ENCODE peak calls at places on chromosomes 5 and 9, in six cellular contexts. A, Z, H, J, I and N are unnamed samples.
A peak's percentile ranks its signal among the peaks of the same experiment; 100 is the strongest.

GRCh38 chr5:148956632-148957385 is 106.1 kb downstream of the SH3TC2 start:
- DNase-seq in H (no peak), A (no peak), J (no peak), I (peak; percentile 71), Z (no peak), N (no peak)

GRCh38 chr5:152314196-152314829 is 90.8 kb downstream of the NMUR2 start:
- DNase-seq in H (no peak), A (no peak), I (no peak), Z (no peak), J (no peak), N (no peak)

GRCh38 chr5:31106259-31106658 is 87.2 kb upstream of the CDH6 start:
- DNase-seq in I (no peak), A (no peak), Z (no peak), J (no peak), H (no peak), N (no peak)

GRCh38 chr9:108363321-108363720 is 492.5 kb downstream of the ACTL7B start:
- DNase-seq in J (no peak), Z (no peak), A (no peak), I (no peak), H (no peak), N (no peak)

GRCh38 chr9:34363619-34364351 is 12.9 kb downstream of the MYORG start:
- DNase-seq in J (no peak), I (no peak), A (peak; percentile 81), Z (no peak), H (no peak), N (no peak)

GRCh38 chr5:115952579-115952978 is 9.7 kb upstream of the LVRN start:
- DNase-seq in H (no peak), A (no peak), I (no peak), Z (no peak), J (no peak), N (no peak)

GRCh38 chr5:38466444-38467189 is 89.8 kb downstream of the LIFR start:
- DNase-seq in I (no peak), Z (no peak), A (peak; percentile 89), J (no peak), H (no peak), N (no peak)

GRCh38 chr5:159324097-159324760 is 6.1 kb downstream of the IL12B start:
- DNase-seq in I (no peak), A (no peak), H (no peak), J (peak; percentile 55), Z (no peak), N (peak; percentile 81)

GRCh38 chr5:90306613-90307012 is 102.9 kb downstream of the CETN3 start:
- DNase-seq in H (no peak), J (no peak), I (no peak), A (no peak), Z (no peak), N (no peak)

GRCh38 chr9:127612993-127613954 is 1.2 kb downstream of the STXBP1 start:
- DNase-seq in H (no peak), Z (peak; percentile 47), A (peak; percentile 50), J (peak; percentile 82), I (peak; percentile 18), N (peak; percentile 79)

GRCh38 chr9:112144807-112145206 is 30.3 kb downstream of the SUSD1 start:
- DNase-seq in I (no peak), J (no peak), H (no peak), A (no peak), Z (no peak), N (no peak)

GRCh38 chr9:137391411-137391754 is 31.6 kb downstream of the EXD3 start:
- DNase-seq in Z (no peak), I (no peak), J (no peak), A (no peak), H (no peak), N (no peak)

GRCh38 chr5:78260771-78261170 is 33.7 kb downstream of the AP3B1 start:
- DNase-seq in Z (no peak), J (no peak), A (no peak), H (no peak), I (no peak), N (no peak)

GRCh38 chr9:84061613-84062205 is 81.1 kb downstream of the RMI1 start:
- DNase-seq in I (no peak), H (no peak), Z (no peak), A (no peak), J (no peak), N (no peak)

GRCh38 chr5:121630402-121630801 is 221.3 kb upstream of the FTMT start:
- DNase-seq in A (peak; percentile 11), I (no peak), Z (no peak), J (peak; percentile 12), H (no peak), N (no peak)

GRCh38 chr5:88824892-88825781 is 57.8 kb downstream of the MEF2C start:
- DNase-seq in Z (no peak), A (peak; percentile 86), H (no peak), J (peak; percentile 17), I (no peak), N (no peak)

GRCh38 chr9:99345451-99345850 is 123.4 kb downstream of the SEC61B start:
- DNase-seq in I (no peak), H (no peak), J (no peak), Z (no peak), A (no peak), N (no peak)

GRCh38 chr9:85056203-85056572 is 386.7 kb downstream of the NTRK2 start:
- DNase-seq in I (no peak), Z (no peak), A (no peak), J (no peak), H (no peak), N (no peak)

GRCh38 chr9:33249087-33249657 is 9.2 kb downstream of the SPINK4 start:
- DNase-seq in H (no peak), I (no peak), Z (no peak), J (peak; percentile 50), A (no peak), N (no peak)

GRCh38 chr5:56314536-56314935 is 81.4 kb upstream of the ANKRD55 start:
- DNase-seq in J (peak; percentile 23), H (no peak), A (peak; percentile 57), I (no peak), Z (no peak), N (no peak)

GRCh38 chr5:132840896-132841818 is 10.7 kb upstream of the SHROOM1 start:
- DNase-seq in J (peak; percentile 48), A (peak; percentile 42), I (no peak), Z (no peak), H (no peak), N (no peak)

GRCh38 chr9:36963356-36963755 is 70.7 kb downstream of the PAX5 start:
- DNase-seq in Z (no peak), J (no peak), H (no peak), A (no peak), I (no peak), N (no peak)

GRCh38 chr9:121780177-121780576 is 128.7 kb downstream of the DAB2IP start:
- DNase-seq in A (no peak), Z (no peak), I (no peak), H (no peak), J (no peak), N (no peak)

GRCh38 chr9:127903557-127904475 is 4.4 kb upstream of the ST6GALNAC6 start:
- DNase-seq in Z (peak; percentile 63), H (no peak), I (no peak), J (peak; percentile 72), A (no peak), N (no peak)

GRCh38 chr5:138102454-138103320 is 18.9 kb downstream of the WNT8A start:
- DNase-seq in J (no peak), I (no peak), Z (no peak), A (no peak), H (no peak), N (no peak)

GRCh38 chr5:132471944-132472343 is 18.6 kb downstream of the IRF1 start:
- DNase-seq in H (no peak), I (no peak), Z (peak; percentile 3), A (no peak), J (peak; percentile 75), N (no peak)

GRCh38 chr5:181138258-181138657 is 7.3 kb upstream of the OR2V1 start:
- DNase-seq in H (no peak), Z (no peak), J (peak; percentile 41), A (no peak), I (no peak), N (no peak)

GRCh38 chr5:34538026-34538672 is 118.0 kb upstream of the RAI14 start:
- DNase-seq in I (peak; percentile 20), H (no peak), J (peak; percentile 13), A (peak; percentile 34), Z (no peak), N (no peak)

GRCh38 chr9:38326122-38326521 is 66.4 kb upstream of the ALDH1B1 start:
- DNase-seq in Z (no peak), J (no peak), I (no peak), A (no peak), H (no peak), N (no peak)

GRCh38 chr5:59843511-59844230 is 49.9 kb downstream of the PDE4D start:
- DNase-seq in H (no peak), A (no peak), J (no peak), I (no peak), Z (no peak), N (no peak)

GRCh38 chr5:43042626-43043399 is 2.7 kb upstream of the ANXA2R start:
- DNase-seq in H (no peak), Z (peak; percentile 67), J (peak; percentile 68), A (peak; percentile 73), I (peak; percentile 57), N (no peak)

GRCh38 chr5:79032031-79032711 is 37.3 kb downstream of the DMGDH start:
- DNase-seq in H (no peak), J (no peak), Z (no peak), A (no peak), I (no peak), N (no peak)

GRCh38 chr5:59186623-59187022 is 603.7 kb downstream of the RAB3C start:
- DNase-seq in I (no peak), H (no peak), A (no peak), Z (no peak), J (no peak), N (no peak)

GRCh38 chr9:131625848-131626670 is 80.7 kb downstream of the PRRT1B start:
- DNase-seq in Z (peak; percentile 16), H (no peak), J (peak; percentile 36), A (no peak), I (no peak), N (no peak)

GRCh38 chr5:62152394-62153123 is 153.4 kb upstream of the KIF2A start:
- DNase-seq in A (no peak), I (no peak), H (no peak), J (no peak), Z (no peak), N (no peak)

GRCh38 chr9:88106492-88106891 is 31.8 kb downstream of the SPATA31C2 start:
- DNase-seq in I (peak; percentile 31), J (peak; percentile 35), A (peak; percentile 30), H (no peak), Z (no peak), N (peak; percentile 31)

GRCh38 chr9:87497604-87498045 is at the start of gene DAPK1:
- DNase-seq in A (peak; percentile 53), J (peak; percentile 81), I (peak; percentile 76), Z (no peak), H (no peak), N (peak; percentile 49)

GRCh38 chr5:27523629-27524028 is 485.2 kb upstream of the CDH9 start:
- DNase-seq in A (no peak), J (no peak), Z (no peak), I (no peak), H (no peak), N (no peak)

GRCh38 chr9:14258840-14259239 is 55.1 kb downstream of the NFIB start:
- DNase-seq in J (no peak), Z (no peak), I (no peak), A (peak; percentile 78), H (no peak), N (no peak)